ENCODE peak calls at places on chromosomes 11 and 22, in ten cellular contexts. Z, J, R, P, U, V, A, N, B and T are unnamed samples. For H3K4me1, the result is how much of the 10 kb centered on the place peaks cover.

GRCh38 chr11:2866178-2866577 is 19.4 kb downstream of the CDKN1C start:
- DNase-seq in V (no peak), A (no peak), U (no peak), B (no peak), N (no peak), J (no peak), P (no peak), R (no peak), Z (no peak), T (no peak)

GRCh38 chr11:19320764-19321163 is 80.0 kb upstream of the E2F8 start:
- DNase-seq in R (peak), B (no peak), P (no peak), N (no peak), J (no peak), Z (no peak), U (no peak), V (no peak), A (no peak), T (no peak)

GRCh38 chr11:119340335-119341221 is at the start of gene C1QTNF5:
- DNase-seq in U (peak), J (peak), A (peak), Z (peak), P (no peak), R (peak), N (no peak), V (no peak), B (peak), T (peak)

GRCh38 chr11:126839496-126839895 is 161.1 kb downstream of the KIRREL3 start:
- DNase-seq in U (no peak), P (no peak), J (no peak), R (no peak), B (no peak), V (no peak), N (no peak), A (no peak), Z (no peak), T (no peak)

GRCh38 chr22:50356186-50356585 is 13.1 kb downstream of the PPP6R2 start:
- DNase-seq in B (no peak), J (no peak), N (no peak), Z (no peak), P (no peak), R (no peak), V (no peak), A (no peak), U (no peak), T (no peak)

GRCh38 chr11:11571893-11572292 is 49.9 kb downstream of the GALNT18 start:
- DNase-seq in B (no peak), V (no peak), A (no peak), P (no peak), J (no peak), N (no peak), Z (no peak), R (no peak), U (no peak), T (no peak)

GRCh38 chr11:77082838-77083552 is 16.2 kb downstream of the CAPN5 start:
- DNase-seq in Z (no peak), J (peak), N (no peak), V (no peak), U (no peak), B (peak), P (no peak), A (no peak), R (peak), T (peak)

GRCh38 chr22:45964372-45964771 is 12.6 kb downstream of the WNT7B start:
- DNase-seq in V (no peak), R (no peak), N (no peak), B (no peak), P (no peak), U (no peak), Z (no peak), A (no peak), J (no peak), T (no peak)

GRCh38 chr11:6395470-6396060 is 5.3 kb downstream of the SMPD1 start:
- DNase-seq in V (no peak), Z (no peak), P (no peak), U (no peak), A (no peak), B (no peak), J (no peak), N (no peak), R (no peak), T (no peak)

GRCh38 chr11:121246769-121247035 is 45.9 kb upstream of the SC5D start:
- DNase-seq in R (no peak), J (no peak), A (no peak), U (peak), V (no peak), N (no peak), Z (no peak), P (no peak), B (no peak), T (no peak)

GRCh38 chr11:76698321-76699043 is 27.9 kb upstream of the LRRC32 start:
- DNase-seq in P (peak), J (no peak), R (no peak), U (peak), N (no peak), Z (peak), B (no peak), V (no peak), A (no peak), T (no peak)

GRCh38 chr11:44140805-44141204 is 45.3 kb downstream of the EXT2 start:
- DNase-seq in B (no peak), Z (no peak), R (no peak), P (peak), N (no peak), J (no peak), U (no peak), V (no peak), A (no peak), T (no peak)

GRCh38 chr11:2512431-2513407 is 67.9 kb downstream of the KCNQ1 start:
- DNase-seq in B (no peak), J (peak), R (no peak), U (no peak), Z (no peak), N (no peak), P (no peak), V (no peak), A (peak), T (peak)

GRCh38 chr11:67996622-67997459 is 7.1 kb downstream of the UNC93B1 start:
- DNase-seq in Z (peak), A (peak), R (peak), U (peak), B (no peak), P (peak), J (peak), V (no peak), N (no peak), T (peak)

GRCh38 chr11:118910309-118911112 is 15.2 kb downstream of the BCL9L start:
- DNase-seq in N (no peak), V (peak), R (peak), J (peak), B (no peak), U (peak), Z (peak), P (peak), A (peak), T (peak)

GRCh38 chr22:42856179-42856864 is 751 bp downstream of the ARFGAP3 start:
- DNase-seq in B (peak), Z (peak), P (no peak), N (no peak), U (peak), V (peak), J (peak), A (peak), R (peak), T (peak)

GRCh38 chr22:32204211-32204855 is 540 bp downstream of the RFPL2 start:
- DNase-seq in R (no peak), J (no peak), U (peak), V (peak), Z (peak), B (no peak), A (no peak), P (no peak), N (peak), T (no peak)

GRCh38 chr11:8028766-8029165 is 41.6 kb downstream of the EIF3F start:
- DNase-seq in V (no peak), J (no peak), A (peak), Z (no peak), N (no peak), P (no peak), R (no peak), B (no peak), U (no peak), T (no peak)

GRCh38 chr22:31628969-31629723 is 32.9 kb downstream of the PISD start:
- DNase-seq in N (no peak), Z (no peak), A (no peak), V (no peak), J (peak), B (no peak), R (no peak), U (no peak), P (no peak), T (no peak)

GRCh38 chr11:15780354-15780753 is 576.0 kb downstream of the SOX6 start:
- DNase-seq in V (no peak), A (no peak), P (no peak), B (no peak), N (no peak), U (no peak), Z (no peak), J (no peak), R (no peak), T (no peak)

GRCh38 chr22:49009359-49010063 is 818.2 kb downstream of the BRD1 start:
- DNase-seq in B (peak), J (no peak), U (no peak), A (no peak), V (no peak), P (no peak), R (no peak), Z (no peak), N (no peak), T (peak)

GRCh38 chr11:112958670-112959069 is 2.5 kb upstream of the NCAM1 start:
- DNase-seq in B (no peak), J (no peak), A (no peak), V (no peak), R (no peak), U (no peak), N (peak), Z (no peak), P (peak), T (no peak)

GRCh38 chr11:97414801-97415200 is 1025.0 kb downstream of the JRKL start:
- DNase-seq in N (no peak), P (peak), B (no peak), A (no peak), Z (no peak), V (no peak), R (no peak), U (no peak), J (no peak), T (no peak)

GRCh38 chr11:128422576-128423370 is 164.6 kb downstream of the ETS1 start:
- DNase-seq in B (no peak), P (no peak), U (peak), Z (no peak), R (no peak), A (no peak), N (no peak), V (no peak), J (no peak), T (peak)

GRCh38 chr11:128420943-128421342 is 166.4 kb downstream of the ETS1 start:
- DNase-seq in B (no peak), R (no peak), U (no peak), J (no peak), A (no peak), N (no peak), V (no peak), P (no peak), Z (no peak), T (no peak)

GRCh38 chr11:128421577-128421976 is 165.8 kb downstream of the ETS1 start:
- DNase-seq in R (no peak), P (no peak), U (peak), B (no peak), J (no peak), V (no peak), N (no peak), Z (no peak), A (no peak), T (no peak)

GRCh38 chr11:128419012-128419767 is 168.2 kb downstream of the ETS1 start:
- DNase-seq in V (no peak), B (no peak), P (no peak), U (no peak), Z (no peak), R (no peak), N (no peak), J (no peak), A (no peak), T (no peak)

GRCh38 chr11:128420277-128420676 is 167.1 kb downstream of the ETS1 start:
- DNase-seq in A (no peak), Z (no peak), R (no peak), V (no peak), B (no peak), P (no peak), U (no peak), J (no peak), N (no peak), T (no peak)
- H3K4me1 ChIP-seq in A (under half), Z (under half), R (under half), V (under half), B (under half), P (under half), U (under half), J (under half), N (under half), T (under half)

DNA sequence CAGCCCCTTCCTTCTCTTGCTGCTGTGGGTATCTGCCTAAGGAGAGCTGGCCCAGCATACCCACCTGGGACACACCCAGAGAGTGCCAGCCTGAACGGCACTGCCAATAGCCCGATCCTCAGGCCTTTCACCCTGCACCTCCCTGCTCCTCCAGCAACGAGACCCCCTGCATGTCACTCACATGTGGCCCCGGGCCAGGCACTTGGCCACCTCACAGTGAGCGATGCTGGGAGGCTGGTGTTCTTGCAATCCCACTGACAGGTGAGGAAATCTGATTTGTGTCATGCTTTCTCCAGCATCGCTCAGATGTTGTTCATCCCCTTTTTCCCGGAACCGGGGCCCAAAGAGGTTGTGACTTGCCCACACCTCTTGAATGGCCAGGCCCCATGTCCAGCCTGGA is 20.5 kb downstream of the DAGLA start:
- DNase-seq in P (peak), Z (no peak), J (no peak), A (no peak), U (no peak), B (no peak), N (no peak), V (no peak), R (no peak), T (no peak)
- H3K4me1 ChIP-seq in P (half or more), Z (under half), J (under half), A (under half), U (under half), B (under half), N (half or more), V (under half), R (half or more), T (half or more)

GRCh38 chr22:44676441-44677298 is 25.3 kb upstream of the PRR5 start:
- DNase-seq in B (no peak), A (no peak), U (no peak), Z (peak), R (no peak), J (no peak), N (peak), V (peak), P (no peak), T (no peak)

GRCh38 chr22:44680058-44680457 is 21.9 kb upstream of the PRR5 start:
- DNase-seq in J (no peak), N (no peak), R (no peak), Z (no peak), A (no peak), V (no peak), U (no peak), P (no peak), B (no peak), T (no peak)

GRCh38 chr22:44677299-44678244 is 24.4 kb upstream of the PRR5 start:
- DNase-seq in A (no peak), Z (no peak), J (no peak), B (no peak), V (no peak), P (no peak), N (no peak), U (no peak), R (no peak), T (peak)

GRCh38 chr22:44678980-44679647 is 22.9 kb upstream of the PRR5 start:
- DNase-seq in A (no peak), P (no peak), R (no peak), U (no peak), B (no peak), N (no peak), V (no peak), J (no peak), Z (no peak), T (no peak)

GRCh38 chr22:44678245-44678979 is 23.6 kb upstream of the PRR5 start:
- DNase-seq in R (no peak), Z (no peak), P (no peak), V (no peak), U (no peak), A (no peak), B (no peak), J (no peak), N (no peak), T (no peak)
- H3K4me1 ChIP-seq in R (under half), Z (under half), P (under half), V (half or more), U (under half), A (under half), B (under half), J (under half), N (under half), T (under half)

DNA sequence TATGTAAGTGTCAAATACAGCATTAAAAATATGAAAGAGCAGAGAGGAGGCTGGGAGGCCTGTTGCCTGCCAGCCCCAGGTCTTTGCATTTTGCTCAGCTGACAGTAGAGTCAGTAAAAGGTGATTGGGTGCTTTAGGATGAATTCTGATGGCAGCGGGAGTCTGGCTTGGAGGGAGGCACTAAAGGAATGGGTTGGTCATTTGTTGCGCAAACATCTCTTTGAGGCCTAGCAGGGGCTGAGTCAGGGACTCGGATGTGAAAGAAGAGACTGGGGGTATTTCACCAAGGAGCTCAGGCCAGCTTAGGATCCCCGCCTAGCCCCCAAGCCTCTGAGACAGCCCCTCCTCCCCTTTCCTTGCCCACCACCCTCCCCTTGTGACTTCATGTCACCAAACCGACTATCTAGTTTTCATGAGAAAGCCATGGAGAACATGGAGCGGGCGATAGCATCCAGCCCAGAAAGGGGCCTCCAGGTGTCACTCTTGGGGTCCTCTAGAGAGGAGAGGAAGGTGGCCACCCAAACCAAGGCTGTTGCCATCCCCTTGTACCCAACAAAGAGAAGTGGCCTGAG is 9.7 kb downstream of the DGKZ start:
- DNase-seq in N (no peak), R (no peak), A (no peak), V (no peak), U (no peak), P (no peak), B (no peak), J (no peak), Z (no peak), T (peak)
- H3K4me1 ChIP-seq in N (under half), R (half or more), A (under half), V (under half), U (under half), P (under half), B (under half), J (under half), Z (under half), T (under half)

DNA sequence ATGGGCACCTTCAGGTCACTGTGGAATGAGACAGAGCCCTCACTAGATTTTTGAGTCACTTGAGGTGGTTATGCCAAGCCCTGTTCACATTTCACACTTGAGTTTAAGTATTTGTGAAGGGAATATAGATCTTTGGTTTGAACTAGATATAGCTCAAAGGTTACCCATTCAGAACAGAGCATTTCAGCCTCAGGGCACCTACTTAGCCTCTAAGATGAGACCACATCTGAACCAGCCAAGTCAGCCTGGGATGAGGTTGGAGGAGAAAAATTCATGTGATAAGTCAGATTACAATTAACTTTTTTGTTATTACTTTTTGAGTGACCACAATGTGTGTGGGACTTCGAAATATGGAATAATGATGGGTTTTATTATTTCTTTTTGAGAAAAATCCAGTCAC is 127.8 kb downstream of the TEAD1 start:
- DNase-seq in J (no peak), Z (no peak), A (no peak), V (no peak), B (no peak), N (no peak), P (peak), R (no peak), U (no peak), T (no peak)
- H3K4me1 ChIP-seq in J (under half), Z (half or more), A (under half), V (half or more), B (under half), N (half or more), P (half or more), R (half or more), U (half or more), T (half or more)

DNA sequence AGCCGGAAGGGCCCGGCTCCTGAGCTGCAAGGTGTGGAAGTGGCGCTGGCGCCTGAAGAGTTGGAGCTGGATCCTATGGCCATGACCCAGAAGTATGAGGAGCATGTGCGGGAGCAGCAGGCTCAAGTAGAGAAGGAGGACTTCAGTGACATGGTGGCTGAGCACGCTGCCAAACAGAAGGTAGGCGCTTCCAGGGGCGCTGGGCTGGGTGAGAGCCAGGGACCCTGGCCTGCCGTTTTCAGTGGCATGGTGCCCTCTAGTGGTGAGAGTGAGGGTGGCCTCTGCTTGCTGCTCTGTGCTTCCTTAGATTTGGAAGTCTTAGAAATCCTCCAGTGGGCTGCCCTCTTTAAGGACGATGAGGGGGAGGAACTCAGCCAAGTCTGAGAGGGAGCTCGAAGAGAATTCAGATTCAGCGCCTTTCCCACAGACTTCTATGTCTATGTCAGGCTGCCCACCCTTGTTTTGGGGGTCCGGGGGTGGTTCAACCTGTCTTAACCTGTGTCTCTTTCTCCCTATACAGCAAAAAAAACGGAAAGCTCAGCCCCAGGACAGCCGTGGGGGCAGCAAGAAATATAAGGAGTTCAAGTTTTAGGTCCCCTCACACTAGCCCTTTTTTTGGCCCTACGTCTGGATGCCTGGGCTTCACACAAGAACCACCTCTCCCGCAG is 1.8 kb upstream of the PACS1 start:
- DNase-seq in P (peak), J (peak), Z (peak), A (peak), V (peak), U (peak), B (no peak), N (peak), R (peak), T (peak)
- H3K4me1 ChIP-seq in P (under half), J (under half), Z (under half), A (under half), V (half or more), U (under half), B (under half), N (under half), R (under half), T (under half)